ENCODE peak calls at places on chromosomes 5 and 9, in nine cellular contexts. One of them, this sample, is unnamed.

GRCh38 chr9:129275626-129276247 is 97.7 kb upstream of the IER5L start:
- DNase-seq in choroid plexus epithelial cell: peak; percentile 20
- DNase-seq in left ventricle myocardium inferior: no peak
- DNase-seq in hepatocyte: no peak
- DNase-seq in uterus: peak; percentile 7
- DNase-seq in CD8-positive, alpha-beta T cell: no peak
- DNase-seq in iPS DF 6.9: no peak
- DNase-seq in GM23338: peak; percentile 53
- DNase-seq in transverse colon: no peak
- DNase-seq in this sample: no peak

GRCh38 chr5:76527685-76528161 is 95.5 kb downstream of the F2RL2 start:
- DNase-seq in iPS DF 6.9: no peak
- DNase-seq in choroid plexus epithelial cell: peak; percentile 42
- DNase-seq in left ventricle myocardium inferior: no peak
- DNase-seq in transverse colon: no peak
- DNase-seq in uterus: no peak
- DNase-seq in CD8-positive, alpha-beta T cell: no peak
- DNase-seq in hepatocyte: no peak
- DNase-seq in GM23338: no peak
- DNase-seq in this sample: no peak

GRCh38 chr9:112446518-112446917 is 40.1 kb upstream of the KIAA1958 start:
- DNase-seq in uterus: no peak
- DNase-seq in GM23338: no peak
- DNase-seq in hepatocyte: no peak
- DNase-seq in iPS DF 6.9: no peak
- DNase-seq in left ventricle myocardium inferior: no peak
- DNase-seq in transverse colon: no peak
- DNase-seq in CD8-positive, alpha-beta T cell: no peak
- DNase-seq in choroid plexus epithelial cell: no peak
- DNase-seq in this sample: no peak

GRCh38 chr9:127351182-127352166 is 45.5 kb upstream of the SLC2A8 start:
- DNase-seq in uterus: no peak
- DNase-seq in hepatocyte: no peak
- DNase-seq in choroid plexus epithelial cell: no peak
- DNase-seq in left ventricle myocardium inferior: no peak
- DNase-seq in GM23338: no peak
- DNase-seq in iPS DF 6.9: no peak
- DNase-seq in transverse colon: no peak
- DNase-seq in CD8-positive, alpha-beta T cell: no peak
- DNase-seq in this sample: peak; percentile 68

GRCh38 chr5:72561407-72561972 is 54.3 kb upstream of the ZNF366 start:
- DNase-seq in transverse colon: no peak
- DNase-seq in choroid plexus epithelial cell: no peak
- DNase-seq in CD8-positive, alpha-beta T cell: no peak
- DNase-seq in uterus: no peak
- DNase-seq in left ventricle myocardium inferior: no peak
- DNase-seq in GM23338: peak; percentile 19
- DNase-seq in iPS DF 6.9: no peak
- DNase-seq in hepatocyte: no peak
- DNase-seq in this sample: no peak

GRCh38 chr9:90830977-90831376 is 29.4 kb downstream of the SYK start:
- DNase-seq in CD8-positive, alpha-beta T cell: no peak
- DNase-seq in transverse colon: no peak
- DNase-seq in iPS DF 6.9: no peak
- DNase-seq in choroid plexus epithelial cell: no peak
- DNase-seq in uterus: no peak
- DNase-seq in hepatocyte: no peak
- DNase-seq in GM23338: no peak
- DNase-seq in left ventricle myocardium inferior: no peak
- DNase-seq in this sample: no peak

GRCh38 chr5:54693936-54694510 is 176.5 kb downstream of the SNX18 start:
- DNase-seq in iPS DF 6.9: no peak
- DNase-seq in hepatocyte: no peak
- DNase-seq in left ventricle myocardium inferior: no peak
- DNase-seq in choroid plexus epithelial cell: no peak
- DNase-seq in CD8-positive, alpha-beta T cell: no peak
- DNase-seq in transverse colon: no peak
- DNase-seq in GM23338: no peak
- DNase-seq in uterus: no peak
- DNase-seq in this sample: no peak

GRCh38 chr5:171863928-171864327 is 78.3 kb downstream of the SMIM23 start:
- DNase-seq in transverse colon: no peak
- DNase-seq in left ventricle myocardium inferior: no peak
- DNase-seq in CD8-positive, alpha-beta T cell: no peak
- DNase-seq in uterus: no peak
- DNase-seq in hepatocyte: no peak
- DNase-seq in iPS DF 6.9: no peak
- DNase-seq in choroid plexus epithelial cell: peak; percentile 93
- DNase-seq in GM23338: no peak
- DNase-seq in this sample: no peak

GRCh38 chr5:146909496-146910068 is 31.0 kb upstream of the PPP2R2B start:
- DNase-seq in uterus: no peak
- DNase-seq in hepatocyte: no peak
- DNase-seq in transverse colon: no peak
- DNase-seq in GM23338: no peak
- DNase-seq in iPS DF 6.9: no peak
- DNase-seq in choroid plexus epithelial cell: no peak
- DNase-seq in CD8-positive, alpha-beta T cell: no peak
- DNase-seq in left ventricle myocardium inferior: no peak
- DNase-seq in this sample: no peak

GRCh38 chr9:129826344-129826743 is 2.4 kb upstream of the TOR1A start:
- DNase-seq in CD8-positive, alpha-beta T cell: no peak
- DNase-seq in GM23338: no peak
- DNase-seq in left ventricle myocardium inferior: no peak
- DNase-seq in hepatocyte: no peak
- DNase-seq in uterus: no peak
- DNase-seq in transverse colon: no peak
- DNase-seq in choroid plexus epithelial cell: no peak
- DNase-seq in iPS DF 6.9: no peak
- DNase-seq in this sample: no peak

GRCh38 chr9:126886194-126886830 is 25.9 kb downstream of the ZBTB34 start:
- DNase-seq in uterus: no peak
- DNase-seq in CD8-positive, alpha-beta T cell: no peak
- DNase-seq in choroid plexus epithelial cell: no peak
- DNase-seq in left ventricle myocardium inferior: no peak
- DNase-seq in hepatocyte: no peak
- DNase-seq in iPS DF 6.9: no peak
- DNase-seq in transverse colon: no peak
- DNase-seq in GM23338: peak; percentile 56
- DNase-seq in this sample: no peak

GRCh38 chr5:68431181-68431580 is 215.6 kb downstream of the PIK3R1 start:
- DNase-seq in choroid plexus epithelial cell: no peak
- DNase-seq in CD8-positive, alpha-beta T cell: no peak
- DNase-seq in uterus: no peak
- DNase-seq in GM23338: no peak
- DNase-seq in left ventricle myocardium inferior: no peak
- DNase-seq in hepatocyte: no peak
- DNase-seq in iPS DF 6.9: no peak
- DNase-seq in transverse colon: no peak
- DNase-seq in this sample: no peak

GRCh38 chr9:13778486-13779110 is 499.1 kb upstream of the MPDZ start:
- DNase-seq in CD8-positive, alpha-beta T cell: no peak
- DNase-seq in hepatocyte: no peak
- DNase-seq in uterus: no peak
- DNase-seq in left ventricle myocardium inferior: no peak
- DNase-seq in choroid plexus epithelial cell: peak; percentile 35
- DNase-seq in iPS DF 6.9: no peak
- DNase-seq in GM23338: no peak
- DNase-seq in transverse colon: no peak
- DNase-seq in this sample: peak; percentile 94

GRCh38 chr9:134218230-134218629 is 53.9 kb upstream of the RNU6ATAC start:
- DNase-seq in uterus: no peak
- DNase-seq in hepatocyte: no peak
- DNase-seq in iPS DF 6.9: no peak
- DNase-seq in left ventricle myocardium inferior: no peak
- DNase-seq in transverse colon: no peak
- DNase-seq in CD8-positive, alpha-beta T cell: no peak
- DNase-seq in GM23338: no peak
- DNase-seq in choroid plexus epithelial cell: no peak
- DNase-seq in this sample: no peak

GRCh38 chr9:99105152-99106043 is 485 bp downstream of the TGFBR1 start:
- DNase-seq in GM23338: peak; percentile 62
- DNase-seq in hepatocyte: peak; percentile 90
- DNase-seq in iPS DF 6.9: no peak
- DNase-seq in choroid plexus epithelial cell: peak; percentile 78
- DNase-seq in CD8-positive, alpha-beta T cell: peak; percentile 37
- DNase-seq in transverse colon: peak; percentile 84
- DNase-seq in left ventricle myocardium inferior: peak; percentile 82
- DNase-seq in uterus: peak; percentile 67
- DNase-seq in this sample: peak; percentile 66

GRCh38 chr5:163565492-163565891 is 60.1 kb downstream of the MAT2B start:
- DNase-seq in iPS DF 6.9: no peak
- DNase-seq in CD8-positive, alpha-beta T cell: no peak
- DNase-seq in hepatocyte: peak; percentile 32
- DNase-seq in GM23338: peak; percentile 64
- DNase-seq in transverse colon: no peak
- DNase-seq in left ventricle myocardium inferior: no peak
- DNase-seq in choroid plexus epithelial cell: peak; percentile 17
- DNase-seq in uterus: no peak
- DNase-seq in this sample: no peak

GRCh38 chr9:113219972-113220371 is 1.1 kb downstream of the FKBP15 start:
- DNase-seq in transverse colon: no peak
- DNase-seq in GM23338: no peak
- DNase-seq in choroid plexus epithelial cell: peak; percentile 62
- DNase-seq in left ventricle myocardium inferior: no peak
- DNase-seq in uterus: no peak
- DNase-seq in CD8-positive, alpha-beta T cell: no peak
- DNase-seq in iPS DF 6.9: no peak
- DNase-seq in hepatocyte: no peak
- DNase-seq in this sample: no peak

DNA sequence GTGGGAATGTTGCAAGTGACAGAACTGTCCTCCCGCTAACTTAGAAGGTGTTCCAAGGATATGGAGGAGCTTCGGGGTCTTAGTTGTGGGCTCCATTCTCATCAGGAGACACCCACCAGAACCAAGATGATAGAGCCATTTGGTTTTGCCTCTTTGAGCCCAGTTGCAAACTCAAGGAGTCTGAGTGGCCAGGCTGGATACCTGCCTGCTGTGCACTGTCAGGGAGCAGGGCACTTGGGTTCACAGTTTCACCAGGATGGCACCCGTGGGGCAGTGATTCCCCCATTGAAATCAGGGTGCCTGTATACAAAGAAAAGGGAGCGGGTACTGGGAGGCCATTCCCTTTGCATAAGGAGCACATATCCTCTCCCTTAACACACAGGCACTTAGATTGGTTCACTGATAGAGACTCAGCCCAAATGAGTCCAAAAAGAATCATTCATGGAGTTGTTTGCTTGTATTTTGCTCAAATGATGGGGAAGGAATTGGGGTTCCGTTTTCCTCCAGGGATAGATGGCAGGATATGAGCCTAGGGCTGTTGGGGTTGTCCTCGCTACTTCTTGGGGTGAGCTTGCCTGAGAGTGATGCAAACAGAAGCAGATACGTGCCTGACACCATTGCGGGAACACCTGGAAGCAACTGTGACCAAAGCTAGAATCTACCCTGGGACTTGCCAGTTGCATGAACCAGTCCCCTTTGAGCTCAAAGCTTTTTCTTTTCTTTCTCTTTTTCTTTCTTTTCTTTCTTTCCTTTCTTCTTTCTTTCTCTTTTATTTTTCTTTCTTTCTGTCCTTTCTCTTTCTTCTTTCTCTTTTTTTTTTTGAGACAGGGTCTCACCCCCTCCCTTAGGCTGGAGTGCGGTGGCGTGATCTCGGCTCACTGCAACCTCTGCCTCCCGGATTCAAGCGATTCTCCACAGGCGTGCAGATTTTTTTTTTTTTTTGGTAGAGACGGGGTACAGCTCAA is 1.3 kb upstream of the PRR7 start:
- DNase-seq in choroid plexus epithelial cell: no peak
- DNase-seq in CD8-positive, alpha-beta T cell: no peak
- DNase-seq in left ventricle myocardium inferior: no peak
- DNase-seq in GM23338: no peak
- DNase-seq in transverse colon: no peak
- DNase-seq in iPS DF 6.9: no peak
- DNase-seq in uterus: no peak
- DNase-seq in hepatocyte: no peak
- DNase-seq in this sample: no peak
- H3K4me3 ChIP-seq in choroid plexus epithelial cell: no peak overlapping the region
- H3K4me3 ChIP-seq in CD8-positive, alpha-beta T cell: no peak overlapping the region
- H3K4me3 ChIP-seq in left ventricle myocardium inferior: no peak overlapping the region
- H3K4me3 ChIP-seq in GM23338: peak overlapping the region; percentile 80
- H3K4me3 ChIP-seq in transverse colon: no peak overlapping the region
- H3K4me3 ChIP-seq in iPS DF 6.9: no peak overlapping the region
- H3K4me3 ChIP-seq in uterus: no peak overlapping the region
- H3K4me3 ChIP-seq in hepatocyte: no peak overlapping the region
- H3K4me3 ChIP-seq in this sample: no peak overlapping the region

DNA sequence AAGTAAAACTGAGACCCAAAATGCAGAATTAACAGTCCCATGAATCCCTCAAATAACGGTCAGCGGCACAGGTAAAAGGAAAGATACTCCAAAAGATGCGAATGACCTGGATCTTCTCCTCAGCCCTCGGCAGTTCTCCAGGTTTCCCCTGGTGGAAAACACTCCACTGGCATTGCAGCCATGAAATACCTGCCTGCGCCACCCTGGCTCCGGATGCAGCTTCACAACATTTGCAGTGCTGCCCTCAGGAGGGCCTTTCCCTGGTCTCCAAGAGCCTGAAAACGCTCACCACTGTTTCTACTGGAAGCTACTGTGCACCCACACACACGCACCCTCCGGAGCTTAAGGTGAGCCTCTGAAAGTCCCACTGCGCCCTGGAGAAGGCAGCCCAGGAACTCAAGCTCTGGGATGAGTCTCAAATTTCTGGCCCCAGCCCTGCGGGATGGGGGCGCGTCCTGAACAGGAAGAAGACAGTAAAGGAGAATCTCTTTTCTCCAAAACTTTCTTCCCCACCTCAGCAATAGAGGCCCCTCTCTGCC is 612 bp downstream of the UGT3A2 start:
- DNase-seq in hepatocyte: no peak
- DNase-seq in choroid plexus epithelial cell: no peak
- DNase-seq in uterus: no peak
- DNase-seq in transverse colon: no peak
- DNase-seq in GM23338: no peak
- DNase-seq in CD8-positive, alpha-beta T cell: no peak
- DNase-seq in iPS DF 6.9: no peak
- DNase-seq in left ventricle myocardium inferior: no peak
- DNase-seq in this sample: no peak
- H3K4me3 ChIP-seq in hepatocyte: no peak overlapping the region
- H3K4me3 ChIP-seq in choroid plexus epithelial cell: no peak overlapping the region
- H3K4me3 ChIP-seq in uterus: no peak overlapping the region
- H3K4me3 ChIP-seq in transverse colon: no peak overlapping the region
- H3K4me3 ChIP-seq in GM23338: peak overlapping the region; percentile 63
- H3K4me3 ChIP-seq in CD8-positive, alpha-beta T cell: no peak overlapping the region
- H3K4me3 ChIP-seq in iPS DF 6.9: peak overlapping the region; percentile 47
- H3K4me3 ChIP-seq in left ventricle myocardium inferior: peak overlapping the region; percentile 32
- H3K4me3 ChIP-seq in this sample: no peak overlapping the region

GRCh38 chr9:28668158-28668557 is 1094.9 kb upstream of the C9orf72 start:
- DNase-seq in transverse colon: no peak
- DNase-seq in left ventricle myocardium inferior: no peak
- DNase-seq in hepatocyte: no peak
- DNase-seq in uterus: no peak
- DNase-seq in choroid plexus epithelial cell: no peak
- DNase-seq in GM23338: no peak
- DNase-seq in CD8-positive, alpha-beta T cell: no peak
- DNase-seq in iPS DF 6.9: no peak
- DNase-seq in this sample: no peak
- H3K4me3 ChIP-seq in transverse colon: no peak overlapping the region
- H3K4me3 ChIP-seq in left ventricle myocardium inferior: no peak overlapping the region
- H3K4me3 ChIP-seq in hepatocyte: no peak overlapping the region
- H3K4me3 ChIP-seq in uterus: no peak overlapping the region
- H3K4me3 ChIP-seq in choroid plexus epithelial cell: no peak overlapping the region
- H3K4me3 ChIP-seq in GM23338: no peak overlapping the region
- H3K4me3 ChIP-seq in CD8-positive, alpha-beta T cell: no peak overlapping the region
- H3K4me3 ChIP-seq in iPS DF 6.9: no peak overlapping the region
- H3K4me3 ChIP-seq in this sample: no peak overlapping the region

GRCh38 chr5:177509361-177509951 is at the start of gene DOK3:
- DNase-seq in GM23338: peak; percentile 60
- DNase-seq in transverse colon: peak; percentile 67
- DNase-seq in iPS DF 6.9: no peak
- DNase-seq in CD8-positive, alpha-beta T cell: no peak
- DNase-seq in hepatocyte: no peak
- DNase-seq in uterus: no peak
- DNase-seq in choroid plexus epithelial cell: no peak
- DNase-seq in left ventricle myocardium inferior: peak; percentile 56
- DNase-seq in this sample: peak; percentile 62
- H3K4me3 ChIP-seq in GM23338: peak within 1 kb of the TSS; percentile 10
- H3K4me3 ChIP-seq in transverse colon: peak within 1 kb of the TSS; percentile 26
- H3K4me3 ChIP-seq in iPS DF 6.9: no peak within 1 kb of the TSS
- H3K4me3 ChIP-seq in CD8-positive, alpha-beta T cell: no peak within 1 kb of the TSS
- H3K4me3 ChIP-seq in hepatocyte: no peak within 1 kb of the TSS
- H3K4me3 ChIP-seq in uterus: no peak within 1 kb of the TSS
- H3K4me3 ChIP-seq in choroid plexus epithelial cell: no peak within 1 kb of the TSS
- H3K4me3 ChIP-seq in left ventricle myocardium inferior: peak within 1 kb of the TSS; percentile 54
- H3K4me3 ChIP-seq in this sample: peak within 1 kb of the TSS; percentile 50

This sample was measured in SJCRH30.